ENCODE peak calls at places on chromosome 18, in five cellular contexts. One of them, this sample, is unnamed.

GRCh38 chr18:23131693-23132319 is 3.5 kb upstream of the CABLES1 start:
- DNase-seq in stimulated activated naive CD4-positive, alpha-beta T cell: peak; percentile 44
- DNase-seq in T1000: peak; percentile 33
- DNase-seq in T-helper 17 cell: peak; percentile 23
- DNase-seq in uterus: peak; percentile 86
- DNase-seq in this sample: peak; percentile 72

GRCh38 chr18:77967791-77968190 is 718.1 kb downstream of the GALR1 start:
- DNase-seq in stimulated activated naive CD4-positive, alpha-beta T cell: no peak
- DNase-seq in T1000: no peak
- DNase-seq in T-helper 17 cell: no peak
- DNase-seq in uterus: no peak
- DNase-seq in this sample: no peak

GRCh38 chr18:4293337-4293736 is 161.8 kb downstream of the DLGAP1 start:
- DNase-seq in stimulated activated naive CD4-positive, alpha-beta T cell: no peak
- DNase-seq in T1000: no peak
- DNase-seq in T-helper 17 cell: no peak
- DNase-seq in uterus: no peak
- DNase-seq in this sample: no peak

GRCh38 chr18:6132751-6133368 is 237.5 kb upstream of the TMEM200C start:
- DNase-seq in stimulated activated naive CD4-positive, alpha-beta T cell: no peak
- DNase-seq in T1000: no peak
- DNase-seq in T-helper 17 cell: no peak
- DNase-seq in uterus: no peak
- DNase-seq in this sample: no peak

GRCh38 chr18:59904051-59904601 is 4.3 kb downstream of the PMAIP1 start:
- DNase-seq in stimulated activated naive CD4-positive, alpha-beta T cell: no peak
- DNase-seq in T1000: no peak
- DNase-seq in T-helper 17 cell: no peak
- DNase-seq in uterus: no peak
- DNase-seq in this sample: no peak

GRCh38 chr18:45167109-45167551 is 448.1 kb upstream of the SLC14A2 start:
- DNase-seq in stimulated activated naive CD4-positive, alpha-beta T cell: no peak
- DNase-seq in T1000: peak; percentile 13
- DNase-seq in T-helper 17 cell: no peak
- DNase-seq in uterus: no peak
- DNase-seq in this sample: no peak

GRCh38 chr18:37871583-37871982 is 306.0 kb upstream of the CELF4 start:
- DNase-seq in stimulated activated naive CD4-positive, alpha-beta T cell: no peak
- DNase-seq in T1000: no peak
- DNase-seq in T-helper 17 cell: no peak
- DNase-seq in uterus: no peak
- DNase-seq in this sample: no peak

GRCh38 chr18:46335551-46336059 is 231.4 kb downstream of the HAUS1 start:
- DNase-seq in stimulated activated naive CD4-positive, alpha-beta T cell: no peak
- DNase-seq in T1000: no peak
- DNase-seq in T-helper 17 cell: no peak
- DNase-seq in uterus: no peak
- DNase-seq in this sample: no peak

GRCh38 chr18:56575819-56576663 is 62.4 kb downstream of the TXNL1 start:
- DNase-seq in stimulated activated naive CD4-positive, alpha-beta T cell: no peak
- DNase-seq in T1000: no peak
- DNase-seq in T-helper 17 cell: no peak
- DNase-seq in uterus: no peak
- DNase-seq in this sample: peak; percentile 34

GRCh38 chr18:22378672-22379282 is 38.9 kb downstream of the CTAGE1 start:
- DNase-seq in stimulated activated naive CD4-positive, alpha-beta T cell: no peak
- DNase-seq in T1000: no peak
- DNase-seq in T-helper 17 cell: no peak
- DNase-seq in uterus: no peak
- DNase-seq in this sample: no peak

GRCh38 chr18:78021196-78021595 is 771.5 kb downstream of the GALR1 start:
- DNase-seq in stimulated activated naive CD4-positive, alpha-beta T cell: no peak
- DNase-seq in T1000: no peak
- DNase-seq in T-helper 17 cell: no peak
- DNase-seq in uterus: no peak
- DNase-seq in this sample: no peak

GRCh38 chr18:51569153-51569552 is 371.7 kb upstream of the MEX3C start:
- DNase-seq in stimulated activated naive CD4-positive, alpha-beta T cell: no peak
- DNase-seq in T1000: no peak
- DNase-seq in T-helper 17 cell: no peak
- DNase-seq in uterus: no peak
- DNase-seq in this sample: no peak

GRCh38 chr18:7728297-7728696 is 161.2 kb downstream of the PTPRM start:
- DNase-seq in stimulated activated naive CD4-positive, alpha-beta T cell: no peak
- DNase-seq in T1000: no peak
- DNase-seq in T-helper 17 cell: no peak
- DNase-seq in uterus: no peak
- DNase-seq in this sample: no peak

GRCh38 chr18:21344860-21345259 is 102.8 kb downstream of the GREB1L start:
- DNase-seq in stimulated activated naive CD4-positive, alpha-beta T cell: no peak
- DNase-seq in T1000: no peak
- DNase-seq in T-helper 17 cell: no peak
- DNase-seq in uterus: no peak
- DNase-seq in this sample: no peak

GRCh38 chr18:77071711-77072292 is 60.8 kb downstream of the MBP start:
- DNase-seq in stimulated activated naive CD4-positive, alpha-beta T cell: peak; percentile 64
- DNase-seq in T1000: peak; percentile 49
- DNase-seq in T-helper 17 cell: peak; percentile 54
- DNase-seq in uterus: peak; percentile 19
- DNase-seq in this sample: peak; percentile 83

GRCh38 chr18:76978616-76979015 is 154.0 kb downstream of the MBP start:
- DNase-seq in stimulated activated naive CD4-positive, alpha-beta T cell: no peak
- DNase-seq in T1000: no peak
- DNase-seq in T-helper 17 cell: no peak
- DNase-seq in uterus: no peak
- DNase-seq in this sample: no peak

GRCh38 chr18:62637807-62638687 is 77.3 kb upstream of the PHLPP1 start:
- DNase-seq in stimulated activated naive CD4-positive, alpha-beta T cell: peak; percentile 36
- DNase-seq in T1000: peak; percentile 2
- DNase-seq in T-helper 17 cell: no peak
- DNase-seq in uterus: no peak
- DNase-seq in this sample: no peak

GRCh38 chr18:32770181-32770650 is 2.6 kb downstream of the KLHL14 start:
- DNase-seq in stimulated activated naive CD4-positive, alpha-beta T cell: no peak
- DNase-seq in T1000: no peak
- DNase-seq in T-helper 17 cell: no peak
- DNase-seq in uterus: peak; percentile 19
- DNase-seq in this sample: no peak

GRCh38 chr18:79575891-79576685 is 103.5 kb upstream of the CTDP1 start:
- DNase-seq in stimulated activated naive CD4-positive, alpha-beta T cell: no peak
- DNase-seq in T1000: no peak
- DNase-seq in T-helper 17 cell: no peak
- DNase-seq in uterus: peak; percentile 62
- DNase-seq in this sample: no peak

GRCh38 chr18:23189099-23189498 is 53.8 kb downstream of the CABLES1 start:
- DNase-seq in stimulated activated naive CD4-positive, alpha-beta T cell: no peak
- DNase-seq in T1000: no peak
- DNase-seq in T-helper 17 cell: no peak
- DNase-seq in uterus: no peak
- DNase-seq in this sample: no peak

GRCh38 chr18:12307871-12308385 is at the start of gene TUBB6:
- DNase-seq in stimulated activated naive CD4-positive, alpha-beta T cell: no peak
- DNase-seq in T1000: peak; percentile 28
- DNase-seq in T-helper 17 cell: no peak
- DNase-seq in uterus: peak; percentile 78
- DNase-seq in this sample: peak; percentile 54

GRCh38 chr18:55999641-56000040 is 411.6 kb upstream of the TCF4 start:
- DNase-seq in stimulated activated naive CD4-positive, alpha-beta T cell: no peak
- DNase-seq in T1000: no peak
- DNase-seq in T-helper 17 cell: no peak
- DNase-seq in uterus: no peak
- DNase-seq in this sample: no peak

GRCh38 chr18:23967321-23968089 is 47.0 kb upstream of the TTC39C start:
- DNase-seq in stimulated activated naive CD4-positive, alpha-beta T cell: no peak
- DNase-seq in T1000: no peak
- DNase-seq in T-helper 17 cell: no peak
- DNase-seq in uterus: no peak
- DNase-seq in this sample: no peak

GRCh38 chr18:37019157-37019571 is 190.2 kb downstream of the KIAA1328 start:
- DNase-seq in stimulated activated naive CD4-positive, alpha-beta T cell: no peak
- DNase-seq in T1000: no peak
- DNase-seq in T-helper 17 cell: no peak
- DNase-seq in uterus: no peak
- DNase-seq in this sample: no peak

GRCh38 chr18:70249118-70249517 is 39.7 kb upstream of the SOCS6 start:
- DNase-seq in stimulated activated naive CD4-positive, alpha-beta T cell: no peak
- DNase-seq in T1000: no peak
- DNase-seq in T-helper 17 cell: no peak
- DNase-seq in uterus: no peak
- DNase-seq in this sample: no peak

GRCh38 chr18:79570266-79571201 is 109.1 kb upstream of the CTDP1 start:
- DNase-seq in stimulated activated naive CD4-positive, alpha-beta T cell: no peak
- DNase-seq in T1000: no peak
- DNase-seq in T-helper 17 cell: no peak
- DNase-seq in uterus: peak; percentile 21
- DNase-seq in this sample: no peak

GRCh38 chr18:79765491-79766245 is 32.1 kb upstream of the KCNG2 start:
- DNase-seq in stimulated activated naive CD4-positive, alpha-beta T cell: no peak
- DNase-seq in T1000: no peak
- DNase-seq in T-helper 17 cell: no peak
- DNase-seq in uterus: no peak
- DNase-seq in this sample: no peak

GRCh38 chr18:77590928-77591327 is 341.3 kb downstream of the GALR1 start:
- DNase-seq in stimulated activated naive CD4-positive, alpha-beta T cell: no peak
- DNase-seq in T1000: no peak
- DNase-seq in T-helper 17 cell: no peak
- DNase-seq in uterus: no peak
- DNase-seq in this sample: no peak

GRCh38 chr18:58527116-58528010 is 101.5 kb downstream of the ALPK2 start:
- DNase-seq in stimulated activated naive CD4-positive, alpha-beta T cell: no peak
- DNase-seq in T1000: no peak
- DNase-seq in T-helper 17 cell: no peak
- DNase-seq in uterus: no peak
- DNase-seq in this sample: no peak

This sample was measured in amniotic stem cell.